ENCODE peak calls at places on chromosomes 5 and 9, in ten cellular contexts. M, U, L, D, K, B, I, Z, Q and O are unnamed samples.
A peak's percentile ranks its signal among the peaks of the same experiment; 100 is the strongest.

GRCh38 chr5:81134066-81134465 is 99.1 kb upstream of the CKMT2 start:
- DNase-seq in M (no peak), U (no peak), L (no peak), D (no peak), K (no peak), B (no peak), I (no peak), Z (no peak), Q (no peak), O (no peak)

GRCh38 chr9:72480931-72481330 is 40.5 kb upstream of the TMC1 start:
- DNase-seq in M (no peak), U (no peak), L (no peak), D (no peak), K (no peak), B (peak; percentile 39), I (no peak), Z (peak; percentile 47), Q (no peak), O (no peak)

GRCh38 chr5:146538441-146538840 is 22.5 kb upstream of the GPR151 start:
- DNase-seq in M (no peak), U (no peak), L (no peak), D (no peak), K (no peak), B (no peak), I (no peak), Z (no peak), Q (no peak), O (no peak)

GRCh38 chr9:68457803-68458202 is 82.9 kb downstream of the TMEM252 start:
- DNase-seq in M (no peak), U (no peak), L (no peak), D (no peak), K (no peak), B (no peak), I (no peak), Z (no peak), Q (no peak), O (no peak)

GRCh38 chr5:73451218-73452130 is 2.9 kb upstream of the FOXD1 start:
- DNase-seq in M (peak; percentile 92), U (peak; percentile 34), L (peak; percentile 47), D (peak; percentile 5), K (peak; percentile 40), B (peak; percentile 76), I (peak; percentile 15), Z (peak; percentile 56), Q (peak; percentile 82), O (peak; percentile 61)

GRCh38 chr9:70080481-70081119 is 37.0 kb downstream of the MAMDC2 start:
- DNase-seq in M (no peak), U (no peak), L (no peak), D (no peak), K (no peak), B (peak; percentile 54), I (no peak), Z (peak; percentile 68), Q (no peak), O (no peak)

GRCh38 chr5:31090467-31090866 is 103.0 kb upstream of the CDH6 start:
- DNase-seq in M (no peak), U (no peak), L (no peak), D (no peak), K (no peak), B (no peak), I (no peak), Z (no peak), Q (no peak), O (no peak)

GRCh38 chr5:373710-374602 is 52.4 kb downstream of the AHRR start:
- DNase-seq in M (peak; percentile 64), U (peak; percentile 79), L (peak; percentile 77), D (peak; percentile 1), K (no peak), B (peak; percentile 94), I (peak; percentile 26), Z (peak; percentile 68), Q (peak; percentile 64), O (peak; percentile 90)

GRCh38 chr9:135253305-135254004 is 166.0 kb downstream of the OLFM1 start:
- DNase-seq in M (peak; percentile 51), U (no peak), L (no peak), D (no peak), K (no peak), B (no peak), I (no peak), Z (no peak), Q (peak; percentile 68), O (no peak)

GRCh38 chr5:151151263-151151660 is 6.3 kb downstream of the ANXA6 start:
- DNase-seq in M (no peak), U (no peak), L (no peak), D (no peak), K (no peak), B (no peak), I (no peak), Z (no peak), Q (no peak), O (no peak)

GRCh38 chr9:129052592-129052991 is 16.2 kb downstream of the MIGA2 start:
- DNase-seq in M (no peak), U (no peak), L (no peak), D (no peak), K (no peak), B (no peak), I (no peak), Z (no peak), Q (no peak), O (no peak)

GRCh38 chr5:7742241-7742656 is 108.7 kb downstream of the CFAP90 start:
- DNase-seq in M (no peak), U (no peak), L (no peak), D (no peak), K (no peak), B (no peak), I (no peak), Z (no peak), Q (no peak), O (no peak)

GRCh38 chr5:169826618-169827017 is 153.7 kb downstream of the INSYN2B start:
- DNase-seq in M (no peak), U (no peak), L (no peak), D (no peak), K (no peak), B (peak; percentile 13), I (no peak), Z (no peak), Q (no peak), O (no peak)

GRCh38 chr5:57687641-57688040 is 205.0 kb upstream of the ACTBL2 start:
- DNase-seq in M (no peak), U (no peak), L (no peak), D (no peak), K (no peak), B (no peak), I (no peak), Z (no peak), Q (no peak), O (no peak)

GRCh38 chr5:26121343-26121742 is 917.0 kb downstream of the CDH9 start:
- DNase-seq in M (no peak), U (no peak), L (no peak), D (no peak), K (no peak), B (no peak), I (no peak), Z (no peak), Q (peak; percentile 49), O (no peak)

GRCh38 chr5:5546408-5546807 is 123.9 kb downstream of the ICE1 start:
- DNase-seq in M (no peak), U (no peak), L (no peak), D (no peak), K (no peak), B (no peak), I (no peak), Z (no peak), Q (no peak), O (no peak)

GRCh38 chr9:89497978-89498844 is at the start of gene SEMA4D:
- DNase-seq in M (peak; percentile 76), U (no peak), L (peak; percentile 61), D (peak; percentile 78), K (peak; percentile 79), B (peak; percentile 77), I (no peak), Z (peak; percentile 10), Q (peak; percentile 89), O (peak; percentile 90)

GRCh38 chr5:139473105-139473504 is 2.3 kb downstream of the SMIM33 start:
- DNase-seq in M (peak; percentile 51), U (no peak), L (no peak), D (no peak), K (no peak), B (no peak), I (no peak), Z (peak; percentile 10), Q (peak; percentile 88), O (no peak)

GRCh38 chr5:4513381-4513780 is 626.7 kb upstream of the ADAMTS16 start:
- DNase-seq in M (no peak), U (no peak), L (no peak), D (no peak), K (no peak), B (no peak), I (no peak), Z (no peak), Q (no peak), O (no peak)

GRCh38 chr5:1667648-1668140 is 131.9 kb downstream of the MRPL36 start:
- DNase-seq in M (peak; percentile 37), U (no peak), L (no peak), D (no peak), K (no peak), B (no peak), I (no peak), Z (no peak), Q (no peak), O (peak; percentile 31)

GRCh38 chr5:59790399-59791130 is 103.0 kb downstream of the PDE4D start:
- DNase-seq in M (no peak), U (no peak), L (no peak), D (no peak), K (no peak), B (no peak), I (no peak), Z (peak; percentile 29), Q (no peak), O (no peak)

GRCh38 chr9:99134893-99135341 is 30.0 kb downstream of the TGFBR1 start:
- DNase-seq in M (no peak), U (no peak), L (no peak), D (no peak), K (no peak), B (peak; percentile 29), I (peak; percentile 32), Z (peak; percentile 73), Q (no peak), O (no peak)

GRCh38 chr9:120893585-120893857 is 16.5 kb upstream of the PHF19 start:
- DNase-seq in M (no peak), U (no peak), L (no peak), D (no peak), K (no peak), B (no peak), I (no peak), Z (peak; percentile 21), Q (no peak), O (peak; percentile 60)

GRCh38 chr5:68011801-68012200 is 203.8 kb upstream of the PIK3R1 start:
- DNase-seq in M (no peak), U (no peak), L (no peak), D (no peak), K (no peak), B (no peak), I (no peak), Z (no peak), Q (no peak), O (no peak)

GRCh38 chr5:33968133-33969005 is 16.1 kb downstream of the SLC45A2 start:
- DNase-seq in M (no peak), U (no peak), L (no peak), D (no peak), K (no peak), B (no peak), I (no peak), Z (peak; percentile 37), Q (no peak), O (no peak)

GRCh38 chr5:140358738-140359310 is 1.2 kb upstream of the SLC4A9 start:
- DNase-seq in M (peak; percentile 33), U (no peak), L (no peak), D (no peak), K (no peak), B (peak; percentile 69), I (peak; percentile 27), Z (peak; percentile 51), Q (peak; percentile 87), O (no peak)

GRCh38 chr5:4720831-4721230 is 419.3 kb upstream of the ADAMTS16 start:
- DNase-seq in M (no peak), U (no peak), L (no peak), D (no peak), K (no peak), B (no peak), I (no peak), Z (peak; percentile 76), Q (no peak), O (no peak)

GRCh38 chr9:129014124-129014523 is 14.0 kb downstream of the SH3GLB2 start:
- DNase-seq in M (no peak), U (no peak), L (no peak), D (no peak), K (no peak), B (no peak), I (no peak), Z (no peak), Q (no peak), O (no peak)